ENCODE peak calls at places on chromosomes 6 and 20, in four cellular contexts. F, W, C and G are unnamed samples.

GRCh38 chr6:11810854-11811643 is 32.4 kb upstream of the ADTRP start:
- DNase-seq in F (no peak), W (no peak), C (no peak), G (no peak)

GRCh38 chr6:142842423-142843261 is 102.3 kb downstream of the HIVEP2 start:
- DNase-seq in F (no peak), W (peak; percentile 97), C (peak; percentile 59), G (no peak)

GRCh38 chr6:144310761-144311160 is 25.6 kb downstream of the UTRN start:
- DNase-seq in F (no peak), W (no peak), C (no peak), G (no peak)

GRCh38 chr6:30730611-30731435 is 10.7 kb downstream of the TUBB start:
- DNase-seq in F (peak; percentile 88), W (no peak), C (peak; percentile 67), G (peak; percentile 79)

GRCh38 chr6:140779991-140780596 is 1352.6 kb upstream of the GJE1 start:
- DNase-seq in F (no peak), W (no peak), C (no peak), G (no peak)

GRCh38 chr6:90485615-90486277 is 101.1 kb downstream of the MAP3K7 start:
- DNase-seq in F (no peak), W (no peak), C (no peak), G (no peak)

GRCh38 chr6:169848946-169849345 is 97.5 kb downstream of the ERMARD start:
- DNase-seq in F (no peak), W (no peak), C (no peak), G (no peak)

GRCh38 chr6:85490516-85491248 is 40.8 kb downstream of the NT5E start:
- DNase-seq in F (no peak), W (no peak), C (no peak), G (no peak)

GRCh38 chr6:162999575-163000285 is 272.0 kb downstream of the PACRG start:
- DNase-seq in F (no peak), W (no peak), C (no peak), G (no peak)

GRCh38 chr6:41488392-41489129 is 57.6 kb upstream of the FOXP4 start:
- DNase-seq in F (peak; percentile 57), W (peak; percentile 42), C (peak; percentile 51), G (no peak)

GRCh38 chr20:31605902-31606677 is 1.0 kb downstream of the ID1 start:
- DNase-seq in F (peak; percentile 43), W (no peak), C (peak; percentile 47), G (peak; percentile 48)

DNA sequence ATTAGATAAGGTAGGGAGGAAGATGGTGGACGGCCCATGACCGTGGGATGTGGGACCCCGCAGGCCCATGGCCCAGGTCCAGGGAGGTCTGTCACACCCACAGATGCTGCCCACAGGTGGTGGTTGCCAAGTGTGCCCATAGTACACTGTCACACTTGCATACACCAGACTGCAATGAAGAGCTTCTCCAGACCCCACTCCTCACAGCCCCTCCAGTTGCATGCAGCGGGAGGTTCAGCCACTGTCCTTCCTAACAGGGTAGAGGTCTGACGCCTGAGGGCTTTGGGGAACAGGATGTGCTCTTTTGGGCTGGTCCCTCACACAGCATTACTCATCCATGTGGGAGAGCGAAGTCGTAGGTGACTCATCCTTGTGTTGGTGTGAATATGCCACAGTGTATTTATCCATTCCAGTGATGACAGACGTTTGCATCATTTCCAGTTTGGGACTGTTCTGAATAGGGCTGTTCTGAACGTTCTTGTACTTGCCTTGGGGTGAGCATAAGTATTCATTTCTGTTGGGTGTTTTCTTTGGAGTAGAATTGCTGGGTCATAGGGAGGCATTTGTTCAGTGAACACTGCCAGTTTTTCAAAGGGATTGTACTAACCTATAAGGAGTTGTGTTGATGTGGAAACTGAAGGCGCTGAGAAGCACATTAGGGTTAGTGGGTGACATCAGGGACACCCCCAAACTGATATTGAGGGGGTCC is 10.1 kb upstream of the PYGB start:
- DNase-seq in F (no peak), W (no peak), C (peak; percentile 90), G (peak; percentile 71)
- TF ChIP-seq CBFB in F (no peak), W (no peak), C (no peak), G (no peak)

DNA sequence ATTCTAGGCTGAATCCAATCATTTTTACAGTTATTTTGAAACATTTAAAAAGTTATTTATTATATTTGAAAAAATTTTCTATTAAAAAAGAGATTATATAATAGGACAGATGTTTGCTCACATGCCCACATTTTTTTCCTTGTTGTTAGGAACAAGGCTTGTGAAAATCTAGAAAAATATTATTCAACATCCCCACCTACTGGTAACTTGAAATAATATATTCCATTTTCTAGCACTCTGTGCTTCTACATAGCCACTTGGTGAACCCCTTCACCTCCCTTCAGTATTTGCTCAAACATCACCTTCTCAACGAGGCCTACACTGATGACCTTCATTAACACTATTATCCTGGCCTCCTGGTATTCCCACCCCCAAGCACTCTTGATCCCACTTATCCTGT is 18.4 kb upstream of the GPRC6A start:
- DNase-seq in F (no peak), W (no peak), C (peak; percentile 59), G (peak; percentile 17)
- TF ChIP-seq CBFB in F (no peak), W (no peak), C (no peak), G (no peak)

GRCh38 chr6:112622036-112622435 is 274.9 kb downstream of the RFPL4B start:
- DNase-seq in F (no peak), W (no peak), C (no peak), G (no peak)

GRCh38 chr6:112620832-112621569 is 273.9 kb downstream of the RFPL4B start:
- DNase-seq in F (no peak), W (no peak), C (no peak), G (peak; percentile 11)

DNA sequence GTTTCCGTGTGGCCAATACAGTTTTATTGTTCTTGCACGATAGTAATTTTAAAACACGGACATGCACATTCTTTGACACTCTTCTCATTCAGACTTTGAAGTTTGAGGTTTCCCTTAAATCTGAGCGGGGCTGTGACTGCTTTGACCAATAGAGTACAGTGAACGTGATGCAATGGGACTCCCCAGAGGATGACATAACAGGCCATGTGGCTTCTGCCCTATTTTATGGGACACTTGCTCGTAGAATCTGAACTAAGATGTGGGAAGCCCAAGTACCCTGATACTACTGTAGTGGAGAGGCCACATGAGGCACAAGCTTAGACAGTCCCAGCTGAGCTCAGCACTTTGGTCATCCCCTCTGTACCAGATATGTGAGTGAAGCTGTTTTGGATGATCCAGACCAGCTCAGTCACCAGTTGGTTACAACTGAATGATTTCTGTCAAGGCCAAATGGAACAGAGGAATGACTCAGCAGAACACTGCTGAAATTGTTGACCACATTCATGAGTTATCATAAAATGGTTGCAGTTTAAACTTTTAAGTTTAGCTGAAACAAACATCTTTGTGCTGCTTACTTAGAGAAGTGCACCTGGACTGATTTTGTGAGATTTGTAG is 279.4 kb downstream of the RFPL4B start:
- DNase-seq in F (no peak), W (no peak), C (peak; percentile 10), G (no peak)
- TF ChIP-seq CBFB in F (no peak), W (no peak), C (no peak), G (no peak)

GRCh38 chr6:22251331-22251730 is 45.5 kb downstream of the PRL start:
- DNase-seq in F (no peak), W (no peak), C (no peak), G (no peak)
- TF ChIP-seq CBFB in F (no peak), W (no peak), C (no peak), G (no peak)